ENCODE peak calls at places on chromosomes 16 and 17, in six cellular contexts. One of them, this sample, is unnamed.

GRCh38 chr16:15483857-15484256 is 49.5 kb downstream of the BMERB1 start:
- DNase-seq in fibroblast of pulmonary artery: no peak
- DNase-seq in ovary: no peak
- DNase-seq in progenitor cell of endocrine pancreas: no peak
- DNase-seq in RCC 7860: no peak
- DNase-seq in kidney tubule cell: no peak
- DNase-seq in this sample: no peak

GRCh38 chr16:12311887-12312286 is 335.4 kb downstream of the SNX29 start:
- DNase-seq in fibroblast of pulmonary artery: no peak
- DNase-seq in ovary: no peak
- DNase-seq in progenitor cell of endocrine pancreas: no peak
- DNase-seq in RCC 7860: no peak
- DNase-seq in kidney tubule cell: peak
- DNase-seq in this sample: no peak

GRCh38 chr17:67289174-67289876 is 44.3 kb upstream of the HELZ start:
- DNase-seq in fibroblast of pulmonary artery: peak
- DNase-seq in ovary: peak
- DNase-seq in progenitor cell of endocrine pancreas: no peak
- DNase-seq in RCC 7860: no peak
- DNase-seq in kidney tubule cell: no peak
- DNase-seq in this sample: peak

GRCh38 chr16:71840052-71840451 is 5.7 kb upstream of the ATXN1L start:
- DNase-seq in fibroblast of pulmonary artery: no peak
- DNase-seq in ovary: no peak
- DNase-seq in progenitor cell of endocrine pancreas: no peak
- DNase-seq in RCC 7860: no peak
- DNase-seq in kidney tubule cell: no peak
- DNase-seq in this sample: no peak

GRCh38 chr17:49850772-49851386 is 3.0 kb upstream of the TAC4 start:
- DNase-seq in fibroblast of pulmonary artery: no peak
- DNase-seq in ovary: no peak
- DNase-seq in progenitor cell of endocrine pancreas: no peak
- DNase-seq in RCC 7860: no peak
- DNase-seq in kidney tubule cell: no peak
- DNase-seq in this sample: no peak

GRCh38 chr16:4767872-4768548 is 1.0 kb upstream of the ZNF500 start:
- DNase-seq in fibroblast of pulmonary artery: peak
- DNase-seq in ovary: peak
- DNase-seq in progenitor cell of endocrine pancreas: no peak
- DNase-seq in RCC 7860: no peak
- DNase-seq in kidney tubule cell: peak
- DNase-seq in this sample: no peak

GRCh38 chr16:70725912-70726828 is 40.3 kb upstream of the MTSS2 start:
- DNase-seq in fibroblast of pulmonary artery: no peak
- DNase-seq in ovary: peak
- DNase-seq in progenitor cell of endocrine pancreas: no peak
- DNase-seq in RCC 7860: no peak
- DNase-seq in kidney tubule cell: no peak
- DNase-seq in this sample: no peak

GRCh38 chr17:57972151-57972550 is 15.9 kb downstream of the VEZF1 start:
- DNase-seq in fibroblast of pulmonary artery: no peak
- DNase-seq in ovary: no peak
- DNase-seq in progenitor cell of endocrine pancreas: no peak
- DNase-seq in RCC 7860: no peak
- DNase-seq in kidney tubule cell: no peak
- DNase-seq in this sample: no peak

GRCh38 chr17:79655672-79656290 is 44.9 kb upstream of the RBFOX3 start:
- DNase-seq in fibroblast of pulmonary artery: no peak
- DNase-seq in ovary: no peak
- DNase-seq in progenitor cell of endocrine pancreas: peak
- DNase-seq in RCC 7860: no peak
- DNase-seq in kidney tubule cell: no peak
- DNase-seq in this sample: peak

GRCh38 chr17:7184091-7184488 is 4.9 kb upstream of the ASGR1 start:
- DNase-seq in fibroblast of pulmonary artery: no peak
- DNase-seq in ovary: no peak
- DNase-seq in progenitor cell of endocrine pancreas: no peak
- DNase-seq in RCC 7860: peak
- DNase-seq in kidney tubule cell: peak
- DNase-seq in this sample: no peak

GRCh38 chr16:51994597-51994996 is 552.3 kb downstream of the TOX3 start:
- DNase-seq in fibroblast of pulmonary artery: no peak
- DNase-seq in ovary: no peak
- DNase-seq in progenitor cell of endocrine pancreas: no peak
- DNase-seq in RCC 7860: peak
- DNase-seq in kidney tubule cell: peak
- DNase-seq in this sample: no peak

GRCh38 chr16:30567160-30567990 is 4.1 kb downstream of the ZNF688 start:
- DNase-seq in fibroblast of pulmonary artery: peak
- DNase-seq in ovary: no peak
- DNase-seq in progenitor cell of endocrine pancreas: no peak
- DNase-seq in RCC 7860: peak
- DNase-seq in kidney tubule cell: peak
- DNase-seq in this sample: no peak

GRCh38 chr16:12206031-12206748 is 229.7 kb downstream of the SNX29 start:
- DNase-seq in fibroblast of pulmonary artery: no peak
- DNase-seq in ovary: no peak
- DNase-seq in progenitor cell of endocrine pancreas: no peak
- DNase-seq in RCC 7860: no peak
- DNase-seq in kidney tubule cell: no peak
- DNase-seq in this sample: no peak

GRCh38 chr16:69476920-69477418 is 52.5 kb downstream of the CYB5B start:
- DNase-seq in fibroblast of pulmonary artery: peak
- DNase-seq in ovary: no peak
- DNase-seq in progenitor cell of endocrine pancreas: no peak
- DNase-seq in RCC 7860: peak
- DNase-seq in kidney tubule cell: peak
- DNase-seq in this sample: no peak

GRCh38 chr16:54135361-54136275 is 151.0 kb downstream of the IRX3 start:
- DNase-seq in fibroblast of pulmonary artery: peak
- DNase-seq in ovary: no peak
- DNase-seq in progenitor cell of endocrine pancreas: no peak
- DNase-seq in RCC 7860: peak
- DNase-seq in kidney tubule cell: peak
- DNase-seq in this sample: no peak

GRCh38 chr17:60161598-60162330 is 12.0 kb downstream of the CA4 start:
- DNase-seq in fibroblast of pulmonary artery: no peak
- DNase-seq in ovary: no peak
- DNase-seq in progenitor cell of endocrine pancreas: no peak
- DNase-seq in RCC 7860: no peak
- DNase-seq in kidney tubule cell: no peak
- DNase-seq in this sample: no peak

GRCh38 chr16:74862743-74863244 is 88.2 kb upstream of the FA2H start:
- DNase-seq in fibroblast of pulmonary artery: peak
- DNase-seq in ovary: no peak
- DNase-seq in progenitor cell of endocrine pancreas: no peak
- DNase-seq in RCC 7860: peak
- DNase-seq in kidney tubule cell: peak
- DNase-seq in this sample: no peak

GRCh38 chr16:11259288-11259621 is 3.3 kb upstream of the SOCS1 start:
- DNase-seq in fibroblast of pulmonary artery: no peak
- DNase-seq in ovary: no peak
- DNase-seq in progenitor cell of endocrine pancreas: no peak
- DNase-seq in RCC 7860: no peak
- DNase-seq in kidney tubule cell: no peak
- DNase-seq in this sample: no peak

GRCh38 chr16:67157106-67157748 is 2.5 kb downstream of the TRADD start:
- DNase-seq in fibroblast of pulmonary artery: no peak
- DNase-seq in ovary: no peak
- DNase-seq in progenitor cell of endocrine pancreas: no peak
- DNase-seq in RCC 7860: no peak
- DNase-seq in kidney tubule cell: no peak
- DNase-seq in this sample: no peak

GRCh38 chr16:51982715-51983680 is 563.9 kb downstream of the TOX3 start:
- DNase-seq in fibroblast of pulmonary artery: peak
- DNase-seq in ovary: peak
- DNase-seq in progenitor cell of endocrine pancreas: peak
- DNase-seq in RCC 7860: peak
- DNase-seq in kidney tubule cell: peak
- DNase-seq in this sample: no peak

GRCh38 chr17:73266796-73267195 is 5.1 kb upstream of the CPSF4L start:
- DNase-seq in fibroblast of pulmonary artery: no peak
- DNase-seq in ovary: no peak
- DNase-seq in progenitor cell of endocrine pancreas: no peak
- DNase-seq in RCC 7860: no peak
- DNase-seq in kidney tubule cell: no peak
- DNase-seq in this sample: no peak

GRCh38 chr17:2691069-2691871 is 20.3 kb downstream of the CLUH start:
- DNase-seq in fibroblast of pulmonary artery: no peak
- DNase-seq in ovary: peak
- DNase-seq in progenitor cell of endocrine pancreas: no peak
- DNase-seq in RCC 7860: no peak
- DNase-seq in kidney tubule cell: no peak
- DNase-seq in this sample: no peak

GRCh38 chr16:86142801-86143236 is 243.9 kb downstream of the IRF8 start:
- DNase-seq in fibroblast of pulmonary artery: no peak
- DNase-seq in ovary: no peak
- DNase-seq in progenitor cell of endocrine pancreas: no peak
- DNase-seq in RCC 7860: no peak
- DNase-seq in kidney tubule cell: peak
- DNase-seq in this sample: no peak